ENCODE peak calls at places on chromosome 10, in nine cellular contexts. One of them, this sample, is unnamed.

GRCh38 chr10:116183733-116184447 is 89.1 kb downstream of the GFRA1 start:
- DNase-seq in uterus: no peak
- DNase-seq in OCI-LY7: no peak
- DNase-seq in heart left ventricle: no peak
- DNase-seq in astrocyte of the cerebellum: no peak
- DNase-seq in tibial nerve: no peak
- DNase-seq in choroid plexus epithelial cell: peak; percentile 7
- DNase-seq in MM.1S: no peak
- DNase-seq in left ventricle myocardium inferior: no peak
- DNase-seq in this sample: peak; percentile 17

GRCh38 chr10:6916601-6917000 is 336.5 kb upstream of the PRKCQ start:
- DNase-seq in tibial nerve: no peak
- DNase-seq in MM.1S: peak; percentile 24
- DNase-seq in astrocyte of the cerebellum: no peak
- DNase-seq in left ventricle myocardium inferior: no peak
- DNase-seq in uterus: no peak
- DNase-seq in OCI-LY7: peak; percentile 74
- DNase-seq in choroid plexus epithelial cell: no peak
- DNase-seq in heart left ventricle: no peak
- DNase-seq in this sample: no peak

GRCh38 chr10:71040890-71041590 is 152.7 kb upstream of the PCBD1 start:
- DNase-seq in OCI-LY7: no peak
- DNase-seq in heart left ventricle: no peak
- DNase-seq in uterus: no peak
- DNase-seq in tibial nerve: no peak
- DNase-seq in choroid plexus epithelial cell: no peak
- DNase-seq in astrocyte of the cerebellum: no peak
- DNase-seq in MM.1S: no peak
- DNase-seq in left ventricle myocardium inferior: no peak
- DNase-seq in this sample: no peak

GRCh38 chr10:96400465-96400864 is 41.7 kb upstream of the OPALIN start:
- DNase-seq in heart left ventricle: no peak
- DNase-seq in left ventricle myocardium inferior: no peak
- DNase-seq in tibial nerve: no peak
- DNase-seq in OCI-LY7: no peak
- DNase-seq in uterus: no peak
- DNase-seq in choroid plexus epithelial cell: no peak
- DNase-seq in MM.1S: no peak
- DNase-seq in astrocyte of the cerebellum: no peak
- DNase-seq in this sample: no peak

GRCh38 chr10:26803849-26804248 is 56.9 kb downstream of the ABI1 start:
- DNase-seq in MM.1S: no peak
- DNase-seq in left ventricle myocardium inferior: no peak
- DNase-seq in heart left ventricle: no peak
- DNase-seq in OCI-LY7: no peak
- DNase-seq in choroid plexus epithelial cell: no peak
- DNase-seq in astrocyte of the cerebellum: no peak
- DNase-seq in uterus: no peak
- DNase-seq in tibial nerve: no peak
- DNase-seq in this sample: no peak

GRCh38 chr10:110081914-110082313 is 74.1 kb downstream of the ADD3 start:
- DNase-seq in heart left ventricle: peak; percentile 63
- DNase-seq in MM.1S: no peak
- DNase-seq in uterus: no peak
- DNase-seq in choroid plexus epithelial cell: peak; percentile 39
- DNase-seq in OCI-LY7: no peak
- DNase-seq in astrocyte of the cerebellum: no peak
- DNase-seq in left ventricle myocardium inferior: peak; percentile 34
- DNase-seq in tibial nerve: peak; percentile 43
- DNase-seq in this sample: peak; percentile 80

GRCh38 chr10:22246680-22247391 is 29.0 kb upstream of the EBLN1 start:
- DNase-seq in tibial nerve: no peak
- DNase-seq in left ventricle myocardium inferior: no peak
- DNase-seq in MM.1S: no peak
- DNase-seq in uterus: no peak
- DNase-seq in choroid plexus epithelial cell: peak; percentile 77
- DNase-seq in OCI-LY7: no peak
- DNase-seq in astrocyte of the cerebellum: peak; percentile 37
- DNase-seq in heart left ventricle: no peak
- DNase-seq in this sample: peak; percentile 97

GRCh38 chr10:121734517-121735137 is 136.4 kb upstream of the FGFR2 start:
- DNase-seq in heart left ventricle: no peak
- DNase-seq in uterus: no peak
- DNase-seq in OCI-LY7: peak; percentile 36
- DNase-seq in astrocyte of the cerebellum: no peak
- DNase-seq in choroid plexus epithelial cell: peak; percentile 23
- DNase-seq in tibial nerve: no peak
- DNase-seq in left ventricle myocardium inferior: no peak
- DNase-seq in MM.1S: peak; percentile 33
- DNase-seq in this sample: peak; percentile 10

GRCh38 chr10:79615577-79615976 is 4.8 kb downstream of the SFTPA1 start:
- DNase-seq in left ventricle myocardium inferior: no peak
- DNase-seq in uterus: no peak
- DNase-seq in astrocyte of the cerebellum: no peak
- DNase-seq in choroid plexus epithelial cell: no peak
- DNase-seq in tibial nerve: no peak
- DNase-seq in heart left ventricle: no peak
- DNase-seq in MM.1S: no peak
- DNase-seq in OCI-LY7: no peak
- DNase-seq in this sample: no peak

GRCh38 chr10:16626697-16627096 is 105.0 kb upstream of the C1QL3 start:
- DNase-seq in heart left ventricle: no peak
- DNase-seq in MM.1S: no peak
- DNase-seq in choroid plexus epithelial cell: peak; percentile 18
- DNase-seq in uterus: no peak
- DNase-seq in astrocyte of the cerebellum: no peak
- DNase-seq in OCI-LY7: no peak
- DNase-seq in tibial nerve: no peak
- DNase-seq in left ventricle myocardium inferior: no peak
- DNase-seq in this sample: no peak

GRCh38 chr10:24519950-24520349 is 203.7 kb downstream of the ARHGAP21 start:
- DNase-seq in uterus: no peak
- DNase-seq in astrocyte of the cerebellum: no peak
- DNase-seq in tibial nerve: no peak
- DNase-seq in choroid plexus epithelial cell: no peak
- DNase-seq in left ventricle myocardium inferior: no peak
- DNase-seq in heart left ventricle: no peak
- DNase-seq in OCI-LY7: no peak
- DNase-seq in MM.1S: no peak
- DNase-seq in this sample: no peak

GRCh38 chr10:511849-512191 is 177.6 kb downstream of the DIP2C start:
- DNase-seq in heart left ventricle: no peak
- DNase-seq in OCI-LY7: peak; percentile 53
- DNase-seq in left ventricle myocardium inferior: no peak
- DNase-seq in MM.1S: no peak
- DNase-seq in tibial nerve: no peak
- DNase-seq in astrocyte of the cerebellum: no peak
- DNase-seq in choroid plexus epithelial cell: no peak
- DNase-seq in uterus: no peak
- DNase-seq in this sample: no peak

GRCh38 chr10:133270773-133271297 is 5.8 kb downstream of the ADAM8 start:
- DNase-seq in heart left ventricle: no peak
- DNase-seq in choroid plexus epithelial cell: no peak
- DNase-seq in MM.1S: no peak
- DNase-seq in OCI-LY7: no peak
- DNase-seq in astrocyte of the cerebellum: no peak
- DNase-seq in tibial nerve: no peak
- DNase-seq in left ventricle myocardium inferior: no peak
- DNase-seq in uterus: no peak
- DNase-seq in this sample: no peak

GRCh38 chr10:35462491-35462934 is 126.2 kb downstream of the CCNY start:
- DNase-seq in left ventricle myocardium inferior: no peak
- DNase-seq in OCI-LY7: peak; percentile 51
- DNase-seq in heart left ventricle: no peak
- DNase-seq in astrocyte of the cerebellum: no peak
- DNase-seq in tibial nerve: no peak
- DNase-seq in MM.1S: peak; percentile 66
- DNase-seq in choroid plexus epithelial cell: no peak
- DNase-seq in uterus: no peak
- DNase-seq in this sample: no peak

GRCh38 chr10:108358912-108359311 is 1194.4 kb upstream of the SORCS1 start:
- DNase-seq in choroid plexus epithelial cell: peak; percentile 93
- DNase-seq in left ventricle myocardium inferior: no peak
- DNase-seq in uterus: no peak
- DNase-seq in heart left ventricle: no peak
- DNase-seq in MM.1S: no peak
- DNase-seq in tibial nerve: no peak
- DNase-seq in astrocyte of the cerebellum: peak; percentile 78
- DNase-seq in OCI-LY7: no peak
- DNase-seq in this sample: peak; percentile 96

GRCh38 chr10:23702977-23703414 is 264.1 kb downstream of the OTUD1 start:
- DNase-seq in astrocyte of the cerebellum: peak; percentile 33
- DNase-seq in choroid plexus epithelial cell: peak; percentile 77
- DNase-seq in uterus: peak; percentile 19
- DNase-seq in left ventricle myocardium inferior: peak; percentile 22
- DNase-seq in tibial nerve: peak; percentile 23
- DNase-seq in heart left ventricle: peak; percentile 42
- DNase-seq in OCI-LY7: peak; percentile 72
- DNase-seq in MM.1S: peak; percentile 77
- DNase-seq in this sample: peak; percentile 47

DNA sequence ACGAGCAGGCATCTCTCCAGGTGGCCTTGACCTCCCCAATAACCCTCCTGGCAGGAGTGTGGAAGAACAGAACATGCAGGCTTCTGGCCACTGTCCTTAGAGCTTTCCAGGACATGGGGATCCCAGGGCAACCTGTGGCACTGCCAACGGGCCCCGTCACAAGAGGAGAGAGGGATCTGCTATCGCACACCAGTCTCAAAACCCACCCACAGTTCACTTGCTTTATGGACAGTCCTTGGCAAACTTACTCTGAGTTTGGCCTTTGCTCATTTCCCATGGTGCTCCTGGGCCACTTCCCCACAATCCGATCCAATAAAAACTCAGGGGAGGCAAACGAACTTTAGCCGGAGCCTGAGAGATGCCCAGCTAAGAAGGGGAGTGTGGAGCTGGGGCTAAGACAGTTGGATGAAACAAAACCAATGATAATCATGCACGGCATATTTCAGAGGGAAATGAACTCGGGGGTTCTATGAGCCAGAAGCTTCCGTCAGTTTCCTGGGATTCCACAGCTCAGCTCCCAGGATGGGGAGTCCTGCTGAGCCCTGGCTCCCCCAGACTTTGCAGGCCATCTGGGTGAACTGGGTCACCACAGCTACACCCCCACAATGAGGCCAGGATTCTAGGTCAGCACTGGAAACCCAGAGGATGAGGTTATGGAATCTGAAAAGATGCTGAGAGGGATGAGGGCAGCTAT is 158.4 kb downstream of the NEURL1 start:
- DNase-seq in OCI-LY7: no peak
- DNase-seq in uterus: no peak
- DNase-seq in choroid plexus epithelial cell: no peak
- DNase-seq in MM.1S: no peak
- DNase-seq in left ventricle myocardium inferior: peak; percentile 79
- DNase-seq in heart left ventricle: peak; percentile 86
- DNase-seq in astrocyte of the cerebellum: no peak
- DNase-seq in tibial nerve: no peak
- DNase-seq in this sample: no peak
- H3K4me3 ChIP-seq in OCI-LY7: no peak overlapping the region
- H3K4me3 ChIP-seq in uterus: no peak overlapping the region
- H3K4me3 ChIP-seq in choroid plexus epithelial cell: no peak overlapping the region
- H3K4me3 ChIP-seq in MM.1S: no peak overlapping the region
- H3K4me3 ChIP-seq in left ventricle myocardium inferior: peak overlapping the region; percentile 19
- H3K4me3 ChIP-seq in heart left ventricle: no peak overlapping the region
- H3K4me3 ChIP-seq in astrocyte of the cerebellum: no peak overlapping the region
- H3K4me3 ChIP-seq in tibial nerve: no peak overlapping the region
- H3K4me3 ChIP-seq in this sample: no peak overlapping the region

GRCh38 chr10:82150123-82150900 is 275.3 kb downstream of the NRG3 start:
- DNase-seq in left ventricle myocardium inferior: no peak
- DNase-seq in heart left ventricle: peak; percentile 21
- DNase-seq in astrocyte of the cerebellum: no peak
- DNase-seq in tibial nerve: no peak
- DNase-seq in uterus: no peak
- DNase-seq in MM.1S: no peak
- DNase-seq in choroid plexus epithelial cell: peak; percentile 38
- DNase-seq in OCI-LY7: peak; percentile 74
- DNase-seq in this sample: no peak
- TF ChIP-seq CTCF in left ventricle myocardium inferior: peak; percentile 12
- TF ChIP-seq CTCF in heart left ventricle: no peak
- TF ChIP-seq CTCF in astrocyte of the cerebellum: no peak
- TF ChIP-seq CTCF in tibial nerve: no peak
- TF ChIP-seq CTCF in uterus: no peak
- TF ChIP-seq CTCF in MM.1S: peak; percentile 21
- TF ChIP-seq CTCF in choroid plexus epithelial cell: peak; percentile 56
- TF ChIP-seq CTCF in OCI-LY7: peak; percentile 74
- TF ChIP-seq CTCF in this sample: peak; percentile 37

DNA sequence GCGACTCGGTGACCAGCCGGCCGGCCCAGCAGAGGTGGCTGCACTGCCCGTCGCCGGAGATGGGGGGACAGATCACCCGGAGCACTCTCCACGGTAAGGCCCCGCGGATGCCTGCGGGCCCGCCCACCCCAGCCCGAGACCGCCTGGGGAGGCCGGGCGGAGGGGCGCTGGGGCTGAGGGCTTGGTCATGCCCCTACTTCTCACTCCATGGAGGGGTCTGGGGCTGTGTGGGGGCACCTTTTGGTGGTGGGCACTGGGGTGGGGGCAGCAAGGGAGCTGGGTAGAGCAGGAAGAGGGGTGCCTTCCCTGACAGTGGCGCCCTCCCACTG is 61.8 kb downstream of the NEURL1 start:
- DNase-seq in OCI-LY7: no peak
- DNase-seq in uterus: no peak
- DNase-seq in astrocyte of the cerebellum: no peak
- DNase-seq in tibial nerve: no peak
- DNase-seq in left ventricle myocardium inferior: no peak
- DNase-seq in MM.1S: no peak
- DNase-seq in heart left ventricle: no peak
- DNase-seq in choroid plexus epithelial cell: no peak
- DNase-seq in this sample: no peak
- H3K4me3 ChIP-seq in OCI-LY7: no peak overlapping the region
- H3K4me3 ChIP-seq in uterus: peak overlapping the region; percentile 49
- H3K4me3 ChIP-seq in astrocyte of the cerebellum: peak overlapping the region; percentile 23
- H3K4me3 ChIP-seq in tibial nerve: peak overlapping the region; percentile 35
- H3K4me3 ChIP-seq in left ventricle myocardium inferior: peak overlapping the region; percentile 63
- H3K4me3 ChIP-seq in MM.1S: peak overlapping the region; percentile 53
- H3K4me3 ChIP-seq in heart left ventricle: no peak overlapping the region
- H3K4me3 ChIP-seq in choroid plexus epithelial cell: peak overlapping the region; percentile 34
- H3K4me3 ChIP-seq in this sample: peak overlapping the region; percentile 41

DNA sequence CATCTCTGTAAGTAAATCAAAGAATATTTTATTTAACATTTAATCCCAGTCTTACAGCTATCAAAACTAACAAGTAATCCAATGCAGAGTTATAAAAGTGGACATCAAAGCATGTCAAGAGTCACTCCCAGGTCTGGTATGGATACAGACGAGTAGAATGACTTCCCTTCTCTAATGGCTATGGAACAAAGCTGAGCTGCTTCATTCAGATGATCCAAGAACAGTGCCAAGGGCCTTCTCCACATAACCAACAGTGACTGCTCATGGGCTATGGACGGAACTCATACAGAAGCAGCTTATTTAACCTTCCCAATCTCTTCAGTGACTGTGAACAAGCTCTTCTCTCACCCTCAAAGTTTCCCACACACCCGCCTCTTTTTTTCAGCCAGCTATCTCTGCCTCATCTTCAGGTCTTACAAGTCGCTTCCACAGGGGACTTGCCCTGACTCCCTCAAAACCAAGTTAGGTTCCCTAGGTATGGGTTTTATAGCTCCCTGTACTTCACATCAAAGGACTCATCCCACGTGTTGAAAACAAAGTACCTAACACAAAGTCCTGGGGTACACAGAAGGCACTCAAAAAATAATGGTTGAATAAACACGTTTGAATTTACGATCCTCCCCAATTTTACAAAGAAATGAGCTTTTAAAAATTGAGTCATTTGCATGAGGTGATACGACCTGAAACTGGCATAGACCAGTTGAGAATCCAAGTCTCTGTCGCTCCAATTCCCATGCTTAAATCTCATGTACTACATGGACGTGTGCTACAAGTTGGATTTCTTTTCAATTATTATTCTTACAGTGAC is 3.1 kb downstream of the USP6NL start:
- DNase-seq in OCI-LY7: peak; percentile 43
- DNase-seq in tibial nerve: no peak
- DNase-seq in left ventricle myocardium inferior: no peak
- DNase-seq in heart left ventricle: no peak
- DNase-seq in astrocyte of the cerebellum: no peak
- DNase-seq in choroid plexus epithelial cell: no peak
- DNase-seq in uterus: no peak
- DNase-seq in MM.1S: no peak
- DNase-seq in this sample: no peak
- TF ChIP-seq CTCF in OCI-LY7: no peak
- TF ChIP-seq CTCF in tibial nerve: no peak
- TF ChIP-seq CTCF in left ventricle myocardium inferior: no peak
- TF ChIP-seq CTCF in heart left ventricle: no peak
- TF ChIP-seq CTCF in astrocyte of the cerebellum: no peak
- TF ChIP-seq CTCF in choroid plexus epithelial cell: no peak
- TF ChIP-seq CTCF in uterus: no peak
- TF ChIP-seq CTCF in MM.1S: no peak
- TF ChIP-seq CTCF in this sample: no peak

This sample was measured in mammary epithelial cell.